ENCODE peak calls at places on chromosomes 4 and X, in four cellular contexts. One of them, this sample, is unnamed.

GRCh38 chr4:175456131-175456530 is 355.9 kb downstream of the GPM6A start:
- DNase-seq in esophagus muscularis mucosa: no peak
- DNase-seq in foreskin fibroblast: no peak
- DNase-seq in astrocyte of the cerebellum: no peak
- DNase-seq in this sample: no peak

GRCh38 chrX:110374544-110374943 is 15.9 kb downstream of the RTL9 start:
- DNase-seq in esophagus muscularis mucosa: no peak
- DNase-seq in foreskin fibroblast: no peak
- DNase-seq in astrocyte of the cerebellum: no peak
- DNase-seq in this sample: no peak

GRCh38 chr4:2652415-2653155 is 103.6 kb downstream of the TNIP2 start:
- DNase-seq in esophagus muscularis mucosa: no peak
- DNase-seq in foreskin fibroblast: no peak
- DNase-seq in astrocyte of the cerebellum: no peak
- DNase-seq in this sample: no peak

GRCh38 chrX:97060019-97060418 is 176.3 kb downstream of the RPA4 start:
- DNase-seq in esophagus muscularis mucosa: no peak
- DNase-seq in foreskin fibroblast: no peak
- DNase-seq in astrocyte of the cerebellum: no peak
- DNase-seq in this sample: no peak

GRCh38 chrX:71930298-71930697 is 19.7 kb downstream of the NHSL2 start:
- DNase-seq in esophagus muscularis mucosa: no peak
- DNase-seq in foreskin fibroblast: no peak
- DNase-seq in astrocyte of the cerebellum: no peak
- DNase-seq in this sample: no peak

GRCh38 chrX:135985123-135985973 is at the start of gene SLC9A6:
- DNase-seq in esophagus muscularis mucosa: peak
- DNase-seq in foreskin fibroblast: peak
- DNase-seq in astrocyte of the cerebellum: no peak
- DNase-seq in this sample: peak

GRCh38 chrX:54413753-54414152 is 26.5 kb upstream of the TSR2 start:
- DNase-seq in esophagus muscularis mucosa: no peak
- DNase-seq in foreskin fibroblast: no peak
- DNase-seq in astrocyte of the cerebellum: no peak
- DNase-seq in this sample: no peak

GRCh38 chrX:1423215-1423614 is 29.5 kb downstream of the ASMTL start:
- DNase-seq in esophagus muscularis mucosa: no peak
- DNase-seq in foreskin fibroblast: no peak
- DNase-seq in astrocyte of the cerebellum: no peak
- DNase-seq in this sample: no peak

GRCh38 chr4:7055111-7055989 is 12.2 kb downstream of the TADA2B start:
- DNase-seq in esophagus muscularis mucosa: no peak
- DNase-seq in foreskin fibroblast: peak
- DNase-seq in astrocyte of the cerebellum: no peak
- DNase-seq in this sample: no peak

GRCh38 chr4:7698586-7698985 is 241.1 kb downstream of the AFAP1 start:
- DNase-seq in esophagus muscularis mucosa: no peak
- DNase-seq in foreskin fibroblast: no peak
- DNase-seq in astrocyte of the cerebellum: no peak
- DNase-seq in this sample: no peak

GRCh38 chr4:5824635-5825034 is 68.3 kb downstream of the CRMP1 start:
- DNase-seq in esophagus muscularis mucosa: no peak
- DNase-seq in foreskin fibroblast: peak
- DNase-seq in astrocyte of the cerebellum: peak
- DNase-seq in this sample: no peak

GRCh38 chr4:128955751-128956150 is 137.6 kb downstream of the SCLT1 start:
- DNase-seq in esophagus muscularis mucosa: no peak
- DNase-seq in foreskin fibroblast: no peak
- DNase-seq in astrocyte of the cerebellum: no peak
- DNase-seq in this sample: no peak

GRCh38 chr4:128958194-128958593 is 135.1 kb downstream of the SCLT1 start:
- DNase-seq in esophagus muscularis mucosa: no peak
- DNase-seq in foreskin fibroblast: no peak
- DNase-seq in astrocyte of the cerebellum: no peak
- DNase-seq in this sample: no peak

GRCh38 chr4:128957459-128957858 is 135.9 kb downstream of the SCLT1 start:
- DNase-seq in esophagus muscularis mucosa: no peak
- DNase-seq in foreskin fibroblast: no peak
- DNase-seq in astrocyte of the cerebellum: no peak
- DNase-seq in this sample: no peak

DNA sequence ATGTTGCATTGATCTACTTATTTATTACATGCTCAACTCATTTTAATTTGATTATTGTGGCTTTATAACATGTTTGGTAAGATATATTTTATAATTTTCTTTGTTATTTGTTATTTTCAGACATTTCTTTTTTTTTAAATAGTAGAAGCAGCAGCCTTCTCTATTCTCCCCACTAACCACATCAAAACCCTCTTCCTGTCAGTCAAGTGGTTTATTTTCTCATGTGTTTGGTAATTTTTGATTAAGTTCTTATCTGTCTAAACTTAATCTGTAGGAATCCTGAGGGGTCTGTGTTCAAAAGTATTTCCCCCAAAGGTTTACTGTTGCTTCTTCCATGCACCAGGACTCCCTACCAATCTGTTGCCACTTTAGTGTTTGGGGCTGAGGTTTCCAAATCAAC is 131.9 kb downstream of the SCLT1 start:
- DNase-seq in esophagus muscularis mucosa: no peak
- DNase-seq in foreskin fibroblast: no peak
- DNase-seq in astrocyte of the cerebellum: no peak
- DNase-seq in this sample: no peak
- TF ChIP-seq CTCF in esophagus muscularis mucosa: no peak
- TF ChIP-seq CTCF in foreskin fibroblast: no peak
- TF ChIP-seq CTCF in astrocyte of the cerebellum: no peak
- TF ChIP-seq CTCF in this sample: no peak

GRCh38 chrX:119636419-119636818 is 30.2 kb upstream of the NKRF start:
- DNase-seq in esophagus muscularis mucosa: no peak
- DNase-seq in foreskin fibroblast: no peak
- DNase-seq in astrocyte of the cerebellum: no peak
- DNase-seq in this sample: no peak

GRCh38 chrX:119635799-119636198 is 29.6 kb upstream of the NKRF start:
- DNase-seq in esophagus muscularis mucosa: no peak
- DNase-seq in foreskin fibroblast: no peak
- DNase-seq in astrocyte of the cerebellum: no peak
- DNase-seq in this sample: no peak

GRCh38 chrX:119640621-119641020 is 34.4 kb upstream of the NKRF start:
- DNase-seq in esophagus muscularis mucosa: no peak
- DNase-seq in foreskin fibroblast: no peak
- DNase-seq in astrocyte of the cerebellum: no peak
- DNase-seq in this sample: no peak

GRCh38 chrX:119638725-119639471 is 32.7 kb upstream of the NKRF start:
- DNase-seq in esophagus muscularis mucosa: no peak
- DNase-seq in foreskin fibroblast: no peak
- DNase-seq in astrocyte of the cerebellum: no peak
- DNase-seq in this sample: no peak

DNA sequence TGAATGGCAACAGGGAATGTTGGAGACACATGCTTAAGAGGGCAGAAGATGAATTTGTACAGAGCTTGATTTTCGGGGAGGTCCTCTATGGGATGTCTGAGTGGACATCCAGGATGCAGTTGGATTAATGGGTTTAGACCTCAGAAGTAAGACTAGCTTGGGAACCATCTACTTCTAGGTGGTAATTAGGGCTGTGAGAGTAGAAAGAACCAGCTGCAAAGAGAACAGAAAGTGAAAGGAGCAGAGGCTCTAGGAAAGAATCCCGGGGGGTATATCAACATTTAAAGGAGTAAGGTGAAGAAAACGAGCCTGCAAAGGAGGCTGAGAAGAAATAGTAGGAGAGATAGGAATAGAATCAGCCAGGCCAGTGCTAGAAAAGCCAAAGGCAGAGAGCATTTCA is 29.0 kb upstream of the NKRF start:
- DNase-seq in esophagus muscularis mucosa: no peak
- DNase-seq in foreskin fibroblast: no peak
- DNase-seq in astrocyte of the cerebellum: no peak
- DNase-seq in this sample: no peak
- TF ChIP-seq CTCF in esophagus muscularis mucosa: no peak
- TF ChIP-seq CTCF in foreskin fibroblast: no peak
- TF ChIP-seq CTCF in astrocyte of the cerebellum: no peak
- TF ChIP-seq CTCF in this sample: no peak

GRCh38 chrX:49838374-49838773 is 9.3 kb downstream of the PAGE4 start:
- DNase-seq in esophagus muscularis mucosa: no peak
- DNase-seq in foreskin fibroblast: peak
- DNase-seq in astrocyte of the cerebellum: no peak
- DNase-seq in this sample: no peak
- TF ChIP-seq CTCF in esophagus muscularis mucosa: peak
- TF ChIP-seq CTCF in foreskin fibroblast: peak
- TF ChIP-seq CTCF in astrocyte of the cerebellum: peak
- TF ChIP-seq CTCF in this sample: peak

GRCh38 chrX:103918050-103918449 is 44.4 kb upstream of the TMSB15B start:
- DNase-seq in esophagus muscularis mucosa: peak
- DNase-seq in foreskin fibroblast: peak
- DNase-seq in astrocyte of the cerebellum: peak
- DNase-seq in this sample: no peak
- TF ChIP-seq CTCF in esophagus muscularis mucosa: peak
- TF ChIP-seq CTCF in foreskin fibroblast: peak
- TF ChIP-seq CTCF in astrocyte of the cerebellum: peak
- TF ChIP-seq CTCF in this sample: peak

DNA sequence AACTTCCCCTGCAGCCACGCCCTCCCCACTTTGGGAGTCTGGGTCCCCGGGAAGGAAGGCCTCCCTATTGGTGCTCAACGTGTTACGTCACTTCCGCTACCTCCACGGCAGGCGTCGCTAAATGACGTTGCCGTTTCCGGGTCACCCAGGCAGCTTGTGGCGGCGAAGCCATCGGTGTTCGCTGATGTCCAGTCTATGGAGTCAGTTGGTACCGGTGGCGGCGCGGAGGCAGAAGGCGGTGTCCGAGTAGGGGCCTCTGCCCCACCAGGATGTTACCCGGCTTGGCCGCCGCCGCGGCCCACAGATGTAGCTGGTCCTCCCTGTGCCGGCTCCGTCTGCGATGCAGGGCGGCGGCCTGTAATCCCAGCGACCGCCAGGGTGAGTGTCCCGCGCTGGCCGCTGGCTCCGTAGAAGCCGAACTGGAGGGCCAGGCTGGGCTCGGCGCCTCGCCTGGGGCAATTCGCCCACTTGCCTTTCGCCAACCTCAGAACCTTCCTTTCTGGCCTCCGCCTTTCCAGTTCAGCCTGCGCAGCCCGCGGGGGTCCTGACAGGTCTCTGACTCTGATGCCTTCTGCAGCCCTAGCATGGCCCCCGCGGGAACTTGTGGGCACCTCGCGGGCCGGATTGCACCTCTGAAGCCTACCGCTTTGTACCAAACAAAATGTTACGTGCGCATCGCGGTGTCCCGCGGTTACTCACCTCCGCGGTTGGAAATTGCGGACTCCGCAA is at the start of gene SLC30A9:
- DNase-seq in esophagus muscularis mucosa: peak
- DNase-seq in foreskin fibroblast: peak
- DNase-seq in astrocyte of the cerebellum: peak
- DNase-seq in this sample: peak
- TF ChIP-seq CTCF in esophagus muscularis mucosa: peak
- TF ChIP-seq CTCF in foreskin fibroblast: peak
- TF ChIP-seq CTCF in astrocyte of the cerebellum: peak
- TF ChIP-seq CTCF in this sample: peak

DNA sequence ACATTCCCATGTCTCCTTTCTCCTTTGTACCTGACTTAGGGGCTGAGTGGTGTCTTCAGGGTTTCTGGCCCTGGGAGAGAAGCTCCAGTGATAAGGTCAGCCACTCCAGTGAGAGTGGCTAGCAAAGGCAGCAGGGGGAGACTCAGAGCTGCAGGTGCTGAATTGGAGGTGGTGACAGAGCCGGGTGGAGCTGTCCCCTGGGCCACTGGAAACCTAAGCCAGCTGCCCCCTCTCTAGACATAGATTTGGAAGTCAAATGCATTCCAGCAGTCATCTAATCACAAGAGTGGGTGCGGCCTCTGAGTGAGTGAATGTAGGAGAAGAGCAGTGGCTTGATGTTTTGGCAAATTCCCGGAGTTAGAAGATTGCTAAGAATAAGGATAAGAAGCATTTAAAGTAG is 28.5 kb downstream of the TRIM2 start:
- DNase-seq in esophagus muscularis mucosa: no peak
- DNase-seq in foreskin fibroblast: no peak
- DNase-seq in astrocyte of the cerebellum: no peak
- DNase-seq in this sample: no peak
- TF ChIP-seq CTCF in esophagus muscularis mucosa: no peak
- TF ChIP-seq CTCF in foreskin fibroblast: peak
- TF ChIP-seq CTCF in astrocyte of the cerebellum: peak
- TF ChIP-seq CTCF in this sample: peak

GRCh38 chr4:121514443-121514842 is 133.6 kb upstream of the QRFPR start:
- DNase-seq in esophagus muscularis mucosa: no peak
- DNase-seq in foreskin fibroblast: no peak
- DNase-seq in astrocyte of the cerebellum: no peak
- DNase-seq in this sample: no peak
- TF ChIP-seq CTCF in esophagus muscularis mucosa: no peak
- TF ChIP-seq CTCF in foreskin fibroblast: no peak
- TF ChIP-seq CTCF in astrocyte of the cerebellum: peak
- TF ChIP-seq CTCF in this sample: peak

DNA sequence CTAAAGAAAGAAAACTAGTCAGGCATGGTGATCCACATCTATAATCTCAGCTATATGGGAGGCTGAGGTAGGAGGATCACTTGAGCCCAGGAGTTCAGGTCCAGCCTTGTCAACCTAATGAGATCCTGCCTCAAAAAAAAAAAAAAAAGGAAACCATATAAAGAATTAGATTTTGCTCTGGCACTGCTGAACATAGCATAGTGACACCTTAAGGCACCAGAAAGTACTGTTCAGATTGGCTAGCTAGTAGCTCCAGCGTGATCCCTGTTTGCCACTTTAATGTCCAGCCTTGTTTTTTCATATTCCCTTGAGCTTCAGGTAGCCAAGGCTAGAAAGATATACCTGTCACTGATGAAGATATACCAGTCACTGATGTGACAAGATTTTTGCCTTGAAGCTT is 34.1 kb downstream of the EXOC1 start:
- DNase-seq in esophagus muscularis mucosa: no peak
- DNase-seq in foreskin fibroblast: no peak
- DNase-seq in astrocyte of the cerebellum: no peak
- DNase-seq in this sample: no peak
- TF ChIP-seq CTCF in esophagus muscularis mucosa: no peak
- TF ChIP-seq CTCF in foreskin fibroblast: no peak
- TF ChIP-seq CTCF in astrocyte of the cerebellum: no peak
- TF ChIP-seq CTCF in this sample: no peak

DNA sequence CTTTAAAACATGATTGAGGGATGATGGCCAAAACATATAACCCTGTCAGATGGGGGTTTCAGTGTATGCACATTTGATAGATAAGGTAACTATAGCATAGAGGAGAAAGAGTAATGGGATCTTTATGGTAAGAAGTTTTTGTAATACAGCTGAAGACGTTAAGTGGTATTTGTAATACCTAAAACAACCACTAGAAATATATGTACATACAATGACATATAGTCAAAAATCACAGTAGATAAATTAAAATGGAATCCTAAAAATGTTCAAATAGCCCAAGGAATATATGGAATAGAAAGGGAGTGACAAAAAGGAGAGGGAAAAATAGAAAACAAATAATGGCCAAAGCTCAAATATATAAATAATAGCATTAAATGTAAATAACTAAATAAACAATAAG is 371.3 kb upstream of the FSTL5 start:
- DNase-seq in esophagus muscularis mucosa: no peak
- DNase-seq in foreskin fibroblast: no peak
- DNase-seq in astrocyte of the cerebellum: no peak
- DNase-seq in this sample: no peak
- TF ChIP-seq CTCF in esophagus muscularis mucosa: no peak
- TF ChIP-seq CTCF in foreskin fibroblast: no peak
- TF ChIP-seq CTCF in astrocyte of the cerebellum: no peak
- TF ChIP-seq CTCF in this sample: peak